ENCODE peak calls at places on chromosome 1, in seven cellular contexts. N is T-helper 2 cell, I is T-helper 1 cell, R is H54, H is tibial artery, T is H9, Q is C1 segment of cervical spinal cord. G is an unnamed sample.

GRCh38 chr1:167401260-167401873 is 117.0 kb downstream of the CD247 start:
- DNase-seq in N (no peak), I (peak), R (peak), H (no peak), T (peak), Q (no peak), G (peak)

GRCh38 chr1:51833700-51834099 is 44.8 kb downstream of the NRDC start:
- DNase-seq in N (no peak), I (no peak), R (peak), H (no peak), T (no peak), Q (no peak), G (no peak)

GRCh38 chr1:91736999-91737615 is 148.8 kb downstream of the TGFBR3 start:
- DNase-seq in N (no peak), I (no peak), R (peak), H (no peak), T (peak), Q (no peak), G (no peak)

GRCh38 chr1:193104496-193104905 is 713 bp downstream of the GLRX2 start:
- DNase-seq in N (no peak), I (no peak), R (peak), H (peak), T (peak), Q (peak), G (no peak)

GRCh38 chr1:172658871-172659453 is at the start of gene FASLG:
- DNase-seq in N (peak), I (no peak), R (no peak), H (no peak), T (no peak), Q (no peak), G (no peak)

GRCh38 chr1:67463298-67463960 is 33.2 kb upstream of the SERBP1 start:
- DNase-seq in N (no peak), I (no peak), R (no peak), H (no peak), T (peak), Q (no peak), G (no peak)

GRCh38 chr1:207808911-207809555 is 57.2 kb downstream of the CD46 start:
- DNase-seq in N (no peak), I (no peak), R (no peak), H (no peak), T (no peak), Q (no peak), G (no peak)

GRCh38 chr1:241325441-241325840 is 31.6 kb downstream of the RGS7 start:
- DNase-seq in N (no peak), I (no peak), R (no peak), H (no peak), T (no peak), Q (no peak), G (no peak)

GRCh38 chr1:226675720-226676357 is 63.2 kb downstream of the ITPKB start:
- DNase-seq in N (no peak), I (no peak), R (no peak), H (no peak), T (no peak), Q (no peak), G (no peak)

GRCh38 chr1:3727042-3727824 is 25.0 kb upstream of the CCDC27 start:
- DNase-seq in N (no peak), I (no peak), R (no peak), H (no peak), T (peak), Q (no peak), G (no peak)

GRCh38 chr1:116824631-116825399 is 70.6 kb downstream of the CD2 start:
- DNase-seq in N (no peak), I (no peak), R (no peak), H (no peak), T (peak), Q (no peak), G (no peak)

GRCh38 chr1:43445618-43446387 is 7.9 kb downstream of the HYI start:
- DNase-seq in N (no peak), I (no peak), R (no peak), H (peak), T (peak), Q (no peak), G (no peak)

GRCh38 chr1:44847786-44848185 is 4.7 kb upstream of the PTCH2 start:
- DNase-seq in N (no peak), I (no peak), R (no peak), H (no peak), T (no peak), Q (no peak), G (no peak)

GRCh38 chr1:58816747-58817221 is 32.9 kb upstream of the JUN start:
- DNase-seq in N (no peak), I (no peak), R (no peak), H (no peak), T (no peak), Q (no peak), G (no peak)

GRCh38 chr1:152743371-152744145 is 14.3 kb upstream of the KPRP start:
- DNase-seq in N (no peak), I (no peak), R (no peak), H (no peak), T (no peak), Q (no peak), G (no peak)